ENCODE peak calls at places on chromosomes 7 and 10, in nine cellular contexts. T is HCT116, A is mammary epithelial cell, E is IMR-90, O is GM23248, M is endothelial cell of umbilical vein, D is GM12878, G is DND-41, Y is NT2/D1. C is an unnamed sample.

GRCh38 chr7:31633894-31634494 is 53.0 kb upstream of the PPP1R17 start:
- DNase-seq in O (peak; percentile 69), G (peak; percentile 19), A (peak; percentile 48), Y (peak; percentile 88), E (peak; percentile 39), D (no peak), M (peak; percentile 44), T (peak; percentile 34), C (peak; percentile 88)

GRCh38 chr7:47285860-47286491 is 295.9 kb downstream of the TNS3 start:
- DNase-seq in Y (no peak), M (no peak), T (no peak), O (peak; percentile 85), G (no peak), A (no peak), E (no peak), D (no peak), C (peak; percentile 32)

GRCh38 chr7:28296571-28297483 is 115.5 kb upstream of the CREB5 start:
- DNase-seq in G (peak; percentile 27), D (no peak), O (peak; percentile 68), E (peak; percentile 56), T (peak; percentile 55), M (peak; percentile 27), Y (peak; percentile 64), A (peak; percentile 18), C (peak; percentile 14)

GRCh38 chr7:87147500-87147899 is 4.8 kb upstream of the DMTF1 start:
- DNase-seq in D (no peak), A (peak; percentile 8), G (no peak), O (no peak), E (no peak), M (no peak), Y (no peak), T (no peak), C (no peak)

GRCh38 chr7:48035967-48036478 is 680 bp downstream of the C7orf57 start:
- DNase-seq in A (peak; percentile 17), M (peak; percentile 34), G (no peak), D (no peak), T (no peak), Y (no peak), O (peak; percentile 72), E (peak; percentile 37), C (no peak)

GRCh38 chr10:58266826-58267712 is 625 bp downstream of the IPMK start:
- DNase-seq in Y (no peak), G (peak; percentile 64), T (no peak), O (peak; percentile 70), A (peak; percentile 62), M (peak; percentile 69), E (peak; percentile 59), D (no peak), C (no peak)

GRCh38 chr7:28536259-28536658 is 123.9 kb downstream of the CREB5 start:
- DNase-seq in T (peak; percentile 23), D (no peak), O (peak; percentile 33), G (no peak), Y (peak; percentile 63), M (no peak), E (peak; percentile 56), A (peak; percentile 55), C (no peak)

GRCh38 chr7:80548790-80549530 is 37.1 kb upstream of the GNAT3 start:
- DNase-seq in M (no peak), T (no peak), D (no peak), A (no peak), G (no peak), E (peak; percentile 3), O (peak; percentile 36), Y (no peak), C (no peak)

GRCh38 chr7:126791306-126791705 is 461.4 kb downstream of the GRM8 start:
- DNase-seq in Y (no peak), D (no peak), G (no peak), A (peak; percentile 59), M (no peak), T (no peak), O (peak; percentile 7), E (no peak), C (no peak)

GRCh38 chr7:152136623-152137022 is 111.1 kb downstream of the GALNT11 start:
- DNase-seq in M (no peak), O (no peak), E (peak; percentile 31), T (no peak), A (no peak), Y (no peak), D (no peak), G (no peak), C (no peak)

GRCh38 chr7:157976406-157976805 is 611.2 kb downstream of the PTPRN2 start:
- DNase-seq in Y (no peak), T (no peak), M (no peak), G (no peak), D (no peak), O (no peak), E (no peak), A (no peak), C (no peak)

GRCh38 chr7:81155654-81156373 is 237.0 kb upstream of the SEMA3C start:
- DNase-seq in A (peak; percentile 72), Y (no peak), M (no peak), D (no peak), T (peak; percentile 50), G (no peak), O (peak; percentile 8), E (no peak), C (no peak)

GRCh38 chr7:151793531-151793935 is 83.4 kb downstream of the PRKAG2 start:
- DNase-seq in O (peak; percentile 40), M (no peak), D (no peak), A (no peak), Y (no peak), E (no peak), G (no peak), T (no peak), C (no peak)

GRCh38 chr10:132487241-132488135 is 50.1 kb upstream of the INPP5A start:
- DNase-seq in T (no peak), Y (no peak), A (no peak), O (no peak), G (no peak), E (no peak), D (no peak), M (no peak), C (no peak)

GRCh38 chr7:100091411-100092181 is 2.8 kb downstream of the COPS6 start:
- DNase-seq in G (peak; percentile 41), D (no peak), O (peak; percentile 47), Y (no peak), M (no peak), E (peak; percentile 37), T (no peak), A (peak; percentile 25), C (no peak)

GRCh38 chr7:44393238-44394111 is 68.1 kb upstream of the CAMK2B start:
- DNase-seq in O (no peak), E (no peak), G (no peak), Y (no peak), D (no peak), T (no peak), A (no peak), M (no peak), C (no peak)

GRCh38 chr7:100166317-100166940 is 2.0 kb downstream of the GAL3ST4 start:
- DNase-seq in T (no peak), Y (no peak), A (no peak), E (no peak), M (no peak), O (no peak), G (no peak), D (no peak), C (no peak)

GRCh38 chr10:60395711-60396110 is 6.0 kb upstream of the ANK3 start:
- DNase-seq in M (no peak), T (no peak), E (no peak), O (no peak), A (no peak), D (no peak), Y (no peak), G (no peak), C (no peak)
- H3K4me3 ChIP-seq in M (no peak overlapping the region), T (no peak overlapping the region), E (no peak overlapping the region), O (no peak overlapping the region), A (no peak overlapping the region), D (no peak overlapping the region), Y (no peak overlapping the region), G (no peak overlapping the region), C (no peak overlapping the region)

GRCh38 chr7:2687881-2688318 is at the start of gene AMZ1:
- DNase-seq in G (no peak), Y (no peak), A (no peak), E (no peak), O (peak; percentile 67), M (no peak), T (no peak), D (no peak), C (no peak)
- H3K9ac ChIP-seq in G (no peak within 1 kb of the TSS), Y (peak within 1 kb of the TSS; percentile 67), A (no peak within 1 kb of the TSS), E (no peak within 1 kb of the TSS), O (peak within 1 kb of the TSS; percentile 67), M (no peak within 1 kb of the TSS), T (no peak within 1 kb of the TSS), D (no peak within 1 kb of the TSS), C (no peak within 1 kb of the TSS)

GRCh38 chr10:10326119-10326518 is 691.6 kb upstream of the CELF2 start:
- DNase-seq in A (no peak), T (no peak), M (no peak), O (no peak), D (no peak), G (no peak), E (peak; percentile 21), Y (no peak), C (no peak)

GRCh38 chr10:10317151-10317550 is 700.5 kb upstream of the CELF2 start:
- DNase-seq in E (peak; percentile 26), D (no peak), G (no peak), Y (no peak), M (no peak), O (peak; percentile 1), A (no peak), T (no peak), C (no peak)

GRCh38 chr10:10315989-10316388 is 701.7 kb upstream of the CELF2 start:
- DNase-seq in G (no peak), T (no peak), D (no peak), O (no peak), A (no peak), Y (no peak), E (no peak), M (no peak), C (no peak)

DNA sequence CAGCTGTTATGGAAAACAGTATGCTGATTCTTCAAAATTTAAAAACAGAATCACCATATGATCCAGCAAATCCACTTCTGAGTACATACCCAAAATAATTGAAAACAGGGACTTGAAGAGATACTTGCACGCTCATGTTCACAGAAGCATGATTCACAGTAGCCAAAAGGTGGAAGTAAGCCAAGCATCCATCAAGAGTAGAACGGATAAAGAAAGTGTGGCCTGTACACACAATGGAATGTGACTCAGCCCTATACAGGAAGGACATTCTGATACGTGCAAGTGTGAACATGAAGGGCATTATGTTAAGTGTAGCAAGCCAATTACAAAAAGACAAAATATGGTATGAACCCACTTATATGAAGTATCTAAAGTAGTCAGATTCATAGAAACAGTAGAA is 696.7 kb upstream of the CELF2 start:
- DNase-seq in T (no peak), Y (no peak), O (peak; percentile 14), M (peak; percentile 40), A (peak; percentile 21), G (no peak), D (no peak), E (peak; percentile 71), C (no peak)
- H3K9me3 ChIP-seq in T (peaks cover 27% of the 10 kb centered on the region), Y (no peaks in the 10 kb centered on the region), O (no peaks in the 10 kb centered on the region), M (no peaks in the 10 kb centered on the region), A (no peaks in the 10 kb centered on the region), G (no peaks in the 10 kb centered on the region), D (no peaks in the 10 kb centered on the region), E (no peaks in the 10 kb centered on the region), C (no peaks in the 10 kb centered on the region)

DNA sequence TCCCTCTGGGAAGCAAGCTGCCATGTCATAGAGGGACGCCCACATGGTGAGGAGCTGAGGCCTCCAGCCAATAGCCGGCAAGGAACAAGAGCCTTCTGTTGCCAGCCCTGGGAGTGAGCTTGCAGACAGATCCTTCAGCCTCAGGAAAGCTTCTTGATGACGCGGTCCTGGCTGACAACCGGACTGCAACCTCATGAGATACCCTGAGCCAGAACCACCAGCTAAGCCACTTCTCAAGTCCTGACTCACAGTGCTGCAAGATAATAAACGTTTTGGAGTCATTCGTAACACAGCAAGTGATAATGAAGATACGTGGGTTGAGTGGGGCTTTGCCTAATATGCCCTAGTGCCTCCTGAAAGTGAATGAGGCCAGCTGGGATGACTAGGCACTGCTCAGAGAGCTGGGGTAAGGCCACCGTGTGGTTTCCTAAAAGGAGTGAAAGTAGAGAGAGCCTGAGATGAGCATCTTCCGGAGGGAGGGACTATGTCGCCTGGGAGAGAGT is 53.8 kb downstream of the PYROXD2 start:
- DNase-seq in Y (no peak), T (no peak), G (no peak), A (peak; percentile 95), O (peak; percentile 100), M (peak; percentile 57), E (peak; percentile 100), D (peak; percentile 68), C (no peak)
- H3K4me3 ChIP-seq in Y (no peak overlapping the region), T (no peak overlapping the region), G (no peak overlapping the region), A (no peak overlapping the region), O (peak overlapping the region; percentile 56), M (no peak overlapping the region), E (peak overlapping the region; percentile 22), D (no peak overlapping the region), C (no peak overlapping the region)

C was measured in SK-N-MC.